ENCODE peak calls at places on chromosomes 7 and 10, in four cellular contexts. C is mesendoderm, I is H1, M is neuronal stem cell. N is an unnamed sample. For H3K27me3, the result is how much of the 10 kb centered on the place peaks cover.

GRCh38 chr7:2757904-2758672 is 70.1 kb downstream of the AMZ1 start:
- DNase-seq in I (no peak), C (peak), M (no peak), N (peak)

GRCh38 chr7:54858008-54858692 is 99.1 kb upstream of the SEC61G start:
- DNase-seq in C (peak), I (no peak), M (peak), N (no peak)

GRCh38 chr10:96910488-96911395 is 78.6 kb downstream of the LCOR start:
- DNase-seq in M (peak), I (no peak), C (peak), N (peak)

GRCh38 chr10:119427263-119427864 is 115.2 kb downstream of the RGS10 start:
- DNase-seq in M (no peak), I (no peak), C (no peak), N (no peak)

GRCh38 chr7:2051708-2052656 is 180.8 kb downstream of the MAD1L1 start:
- DNase-seq in I (no peak), M (no peak), C (no peak), N (no peak)

GRCh38 chr7:2173184-2173827 is 59.4 kb downstream of the MAD1L1 start:
- DNase-seq in I (no peak), M (no peak), C (no peak), N (no peak)

GRCh38 chr10:130742936-130743675 is 568.4 kb downstream of the TCERG1L start:
- DNase-seq in I (peak), C (peak), M (no peak), N (no peak)

GRCh38 chr7:85262891-85263290 is 76.0 kb upstream of the SEMA3D start:
- DNase-seq in C (no peak), M (no peak), I (no peak), N (no peak)

GRCh38 chr7:105932835-105933477 is 30.1 kb upstream of the CDHR3 start:
- DNase-seq in C (peak), M (peak), I (no peak), N (no peak)

GRCh38 chr7:148515237-148515636 is 75.3 kb upstream of the C7orf33 start:
- DNase-seq in M (no peak), C (peak), I (no peak), N (peak)

GRCh38 chr7:55065079-55065478 is 46.3 kb downstream of the EGFR start:
- DNase-seq in C (peak), M (no peak), I (no peak), N (peak)

GRCh38 chr7:8208661-8209060 is 53.3 kb downstream of the ICA1 start:
- DNase-seq in C (no peak), M (no peak), I (no peak), N (no peak)

GRCh38 chr10:91887075-91887899 is 22.0 kb downstream of the FGFBP3 start:
- DNase-seq in C (peak), I (peak), M (peak), N (peak)

GRCh38 chr10:78623577-78624215 is 445.1 kb upstream of the ZMIZ1 start:
- DNase-seq in I (no peak), M (no peak), C (no peak), N (no peak)

GRCh38 chr10:49552277-49552676 is 13.4 kb upstream of the ERCC6 start:
- DNase-seq in M (no peak), C (no peak), I (no peak), N (peak)

GRCh38 chr10:21281765-21282484 is 243.6 kb downstream of the SKIDA1 start:
- DNase-seq in C (peak), M (no peak), I (peak), N (peak)

GRCh38 chr10:588246-589165 is 101.0 kb downstream of the DIP2C start:
- DNase-seq in I (no peak), C (peak), M (no peak), N (no peak)

GRCh38 chr7:131653418-131654248 is 97.2 kb upstream of the PODXL start:
- DNase-seq in M (no peak), I (no peak), C (peak), N (no peak)

DNA sequence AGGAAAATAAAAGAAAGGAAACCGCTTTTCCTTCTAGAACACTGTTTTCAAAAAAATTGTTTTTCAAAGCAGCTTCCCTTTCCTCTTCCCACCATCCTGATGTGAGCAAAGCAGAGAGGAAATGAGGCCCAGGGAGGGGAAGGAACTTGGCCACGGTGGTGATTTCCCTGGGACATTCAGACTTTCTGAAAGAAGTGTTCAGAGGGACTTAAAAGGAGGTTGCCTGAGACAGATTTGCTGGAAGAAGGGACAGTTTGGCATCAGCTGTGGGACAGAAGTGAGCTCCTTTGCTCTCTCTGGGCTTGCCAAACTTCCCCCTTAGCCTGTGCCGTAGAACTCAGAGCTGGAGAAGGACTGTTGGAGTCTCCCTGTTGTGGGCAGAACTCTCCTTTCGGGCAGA is 30.3 kb downstream of the ADCYAP1R1 start:
- DNase-seq in M (no peak), I (no peak), C (no peak), N (no peak)
- H3K27me3 ChIP-seq in M (under half), I (under half), C (under half), N (under half)

GRCh38 chr7:125444864-125445263 is 515.2 kb upstream of the POT1 start:
- DNase-seq in I (no peak), C (no peak), M (no peak), N (no peak)
- H3K23ac ChIP-seq in I (no peak), C (no peak), M (no peak), N (no peak)

GRCh38 chr7:77216233-77216632 is 16.6 kb upstream of the FGL2 start:
- DNase-seq in I (no peak), C (no peak), M (no peak), N (no peak)
- H3K27me3 ChIP-seq in I (under half), C (under half), M (under half), N (under half)

DNA sequence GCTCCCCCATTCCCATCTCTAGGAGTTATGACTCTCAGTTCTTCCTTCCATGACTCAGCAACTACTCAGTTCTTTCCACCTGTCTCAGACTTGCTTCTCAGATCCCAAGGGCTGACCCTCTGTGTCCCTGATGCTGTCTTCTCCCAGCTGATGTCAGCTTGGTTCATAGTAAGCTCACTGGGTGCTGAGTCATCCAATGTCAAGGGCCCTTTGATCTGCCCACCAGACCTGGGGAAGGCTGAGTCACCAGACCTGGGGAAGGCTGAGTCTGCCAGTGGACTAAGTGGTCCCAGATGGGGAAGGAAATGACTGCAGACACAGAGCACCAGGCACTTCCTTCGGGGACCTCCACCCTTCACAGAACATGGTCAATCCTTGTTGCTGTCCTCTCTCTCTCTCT is 76.1 kb upstream of the ZEB1 start:
- DNase-seq in C (peak), I (peak), M (no peak), N (peak)
- H3K23ac ChIP-seq in C (no peak), I (no peak), M (no peak), N (no peak)

GRCh38 chr7:114629762-114630161 is 215.1 kb downstream of the FOXP2 start:
- DNase-seq in C (peak), I (no peak), M (no peak), N (no peak)

GRCh38 chr7:114631249-114631822 is 216.7 kb downstream of the FOXP2 start:
- DNase-seq in M (no peak), C (peak), I (no peak), N (no peak)

GRCh38 chr7:114630186-114630824 is 215.7 kb downstream of the FOXP2 start:
- DNase-seq in C (peak), I (no peak), M (peak), N (no peak)

GRCh38 chr7:114628362-114628761 is 213.7 kb downstream of the FOXP2 start:
- DNase-seq in C (no peak), I (no peak), M (no peak), N (no peak)

DNA sequence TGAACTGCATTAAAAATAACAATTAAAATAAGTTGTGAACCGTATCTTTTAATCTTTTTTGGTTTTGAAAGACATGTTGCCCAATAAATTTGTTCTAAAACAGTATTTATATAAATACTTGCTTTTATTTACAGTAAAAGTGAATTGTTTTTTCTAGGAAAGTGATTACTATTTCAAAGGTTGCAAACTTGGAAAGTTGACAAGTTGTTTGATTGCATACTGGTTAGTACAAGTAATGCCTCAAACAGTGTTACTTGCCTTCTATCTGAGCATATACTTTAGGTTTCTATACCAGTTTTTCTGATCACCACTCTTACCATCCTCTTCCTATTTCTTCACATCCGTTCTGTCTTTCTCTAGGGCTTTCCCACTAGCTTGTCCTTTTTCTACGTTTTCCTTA is 212.6 kb downstream of the FOXP2 start:
- DNase-seq in M (no peak), I (no peak), C (no peak), N (no peak)
- H3K27me3 ChIP-seq in M (under half), I (under half), C (under half), N (under half)

GRCh38 chr7:43700059-43700501 is 29.2 kb downstream of the COA1 start:
- DNase-seq in I (no peak), C (peak), M (peak), N (no peak)

GRCh38 chr7:43701502-43701859 is 27.8 kb downstream of the COA1 start:
- DNase-seq in M (no peak), I (no peak), C (no peak), N (no peak)

GRCh38 chr7:43701929-43702328 is 27.4 kb downstream of the COA1 start:
- DNase-seq in C (no peak), I (no peak), M (no peak), N (no peak)

GRCh38 chr7:43702974-43703373 is 26.3 kb downstream of the COA1 start:
- DNase-seq in I (no peak), C (no peak), M (no peak), N (no peak)

GRCh38 chr7:43700646-43701501 is 28.4 kb downstream of the COA1 start:
- DNase-seq in I (no peak), C (peak), M (no peak), N (no peak)
- H3K23ac ChIP-seq in I (no peak), C (no peak), M (no peak), N (no peak)

GRCh38 chr7:52482076-52482475 is 553.4 kb upstream of the POM121L12 start:
- DNase-seq in I (no peak), C (no peak), M (no peak), N (peak)
- H3K27me3 ChIP-seq in I (under half), C (under half), M (under half), N (under half)

DNA sequence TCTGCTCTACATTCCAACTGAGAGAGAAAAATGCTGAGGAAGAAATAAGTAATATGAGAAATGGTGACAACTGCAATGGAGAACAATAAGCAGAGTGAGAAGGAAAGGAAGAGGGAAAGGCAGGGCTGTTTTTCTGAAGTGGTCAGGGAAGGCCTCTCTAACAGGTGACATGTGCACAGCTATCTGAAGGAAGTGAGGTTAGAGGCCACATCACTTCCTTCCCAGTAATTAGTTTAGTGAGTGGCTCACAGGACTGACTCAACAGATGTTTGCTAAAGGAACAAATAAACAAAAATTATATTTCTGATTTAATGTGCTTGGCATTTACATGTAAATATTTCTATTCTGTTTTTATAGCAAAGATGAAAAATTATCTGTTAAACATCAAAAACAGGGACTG is 77.9 kb downstream of the ARHGAP21 start:
- DNase-seq in M (no peak), I (no peak), C (no peak), N (no peak)
- H3K23ac ChIP-seq in M (no peak), I (no peak), C (no peak), N (no peak)

GRCh38 chr10:125555267-125555666 is 127.7 kb downstream of the TEX36 start:
- DNase-seq in I (no peak), M (no peak), C (no peak), N (no peak)
- H3K27me3 ChIP-seq in I (under half), M (under half), C (under half), N (under half)

GRCh38 chr7:26857170-26857533 is 7.2 kb downstream of the SKAP2 start:
- DNase-seq in M (no peak), I (no peak), C (no peak), N (no peak)

GRCh38 chr7:26856481-26856880 is 7.9 kb downstream of the SKAP2 start:
- DNase-seq in C (peak), M (no peak), I (no peak), N (no peak)

GRCh38 chr7:26858229-26858568 is 6.2 kb downstream of the SKAP2 start:
- DNase-seq in M (no peak), I (no peak), C (peak), N (no peak)

GRCh38 chr7:26858735-26859134 is 5.7 kb downstream of the SKAP2 start:
- DNase-seq in C (peak), I (no peak), M (no peak), N (no peak)

DNA sequence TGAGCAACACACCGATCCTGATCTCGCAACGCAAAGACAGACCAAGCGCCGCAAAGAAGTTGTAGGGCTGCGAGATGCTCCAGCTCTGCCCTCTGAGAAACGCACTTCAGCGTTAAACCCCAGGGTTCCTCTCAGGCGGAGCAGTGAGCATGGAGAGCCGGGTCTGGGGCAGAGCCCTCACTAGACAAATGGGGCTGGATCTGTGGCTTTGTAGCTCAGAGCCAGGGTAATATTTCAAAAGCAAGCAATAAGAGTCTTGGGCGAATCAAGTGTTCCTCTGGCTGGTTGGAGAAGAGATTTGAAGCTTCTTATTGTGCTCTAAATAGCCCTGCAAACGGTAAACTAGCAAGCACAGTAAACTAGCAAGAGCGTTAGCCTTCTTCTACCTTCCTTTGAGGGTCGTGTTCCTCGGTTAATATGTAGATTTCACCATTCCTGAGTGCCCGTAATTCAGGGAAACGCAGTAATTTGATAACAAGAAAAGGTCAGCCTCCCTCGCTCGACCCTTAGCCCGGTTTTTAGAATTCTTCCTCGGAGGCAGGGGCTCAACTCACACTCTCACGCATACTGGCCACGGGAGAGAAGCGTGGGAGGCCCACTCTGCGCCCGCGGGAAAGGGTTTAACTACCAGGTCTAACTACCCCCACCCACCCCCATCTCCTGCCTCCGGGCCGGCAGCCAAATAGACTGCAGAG is 6.7 kb downstream of the SKAP2 start:
- DNase-seq in M (peak), C (peak), I (no peak), N (peak)
- H3K23ac ChIP-seq in M (no peak), C (no peak), I (no peak), N (no peak)